ENCODE peak calls at places on chromosome 2, in eight cellular contexts. P, E, H, I, T, N, U and S are unnamed samples.

GRCh38 chr2:173523497-173523896 is 168.8 kb downstream of the CDCA7 start:
- DNase-seq in P (no peak), E (no peak), H (peak; percentile 11), I (no peak), T (no peak), N (no peak), U (no peak), S (no peak)

GRCh38 chr2:12778369-12778768 is 61.6 kb downstream of the TRIB2 start:
- DNase-seq in P (no peak), E (no peak), H (no peak), I (no peak), T (no peak), N (no peak), U (peak; percentile 76), S (no peak)

GRCh38 chr2:102187191-102188150 is 648 bp downstream of the IL1RL2 start:
- DNase-seq in P (peak; percentile 60), E (peak; percentile 23), H (no peak), I (no peak), T (peak; percentile 69), N (peak; percentile 72), U (peak; percentile 69), S (peak; percentile 54)

GRCh38 chr2:131034122-131035051 is 58.9 kb downstream of the FAM168B start:
- DNase-seq in P (no peak), E (no peak), H (no peak), I (no peak), T (peak; percentile 71), N (peak; percentile 71), U (peak; percentile 72), S (peak; percentile 60)

GRCh38 chr2:145094353-145094752 is 574.4 kb upstream of the ZEB2 start:
- DNase-seq in P (no peak), E (no peak), H (no peak), I (no peak), T (no peak), N (no peak), U (no peak), S (no peak)

GRCh38 chr2:189304360-189304759 is 124.8 kb upstream of the COL5A2 start:
- DNase-seq in P (peak; percentile 50), E (no peak), H (no peak), I (no peak), T (no peak), N (no peak), U (no peak), S (peak; percentile 78)

GRCh38 chr2:167981945-167982344 is 265.4 kb downstream of the STK39 start:
- DNase-seq in P (no peak), E (no peak), H (no peak), I (no peak), T (no peak), N (no peak), U (no peak), S (no peak)

GRCh38 chr2:204604061-204604460 is 58.8 kb downstream of the PARD3B start:
- DNase-seq in P (no peak), E (no peak), H (no peak), I (no peak), T (no peak), N (no peak), U (no peak), S (no peak)

GRCh38 chr2:164967781-164968228 is 12.5 kb upstream of the SLC38A11 start:
- DNase-seq in P (no peak), E (no peak), H (no peak), I (no peak), T (no peak), N (no peak), U (peak; percentile 64), S (no peak)

GRCh38 chr2:191296083-191297006 is 51.1 kb downstream of the MYO1B start:
- DNase-seq in P (no peak), E (no peak), H (no peak), I (no peak), T (no peak), N (no peak), U (no peak), S (no peak)

GRCh38 chr2:191299866-191300265 is 54.7 kb downstream of the MYO1B start:
- DNase-seq in P (no peak), E (no peak), H (no peak), I (no peak), T (no peak), N (no peak), U (no peak), S (no peak)

GRCh38 chr2:191298306-191298705 is 53.1 kb downstream of the MYO1B start:
- DNase-seq in P (no peak), E (no peak), H (no peak), I (no peak), T (no peak), N (no peak), U (no peak), S (no peak)

GRCh38 chr2:191297031-191297430 is 51.8 kb downstream of the MYO1B start:
- DNase-seq in P (no peak), E (no peak), H (no peak), I (no peak), T (no peak), N (no peak), U (no peak), S (no peak)

GRCh38 chr2:191299009-191299408 is 53.8 kb downstream of the MYO1B start:
- DNase-seq in P (no peak), E (no peak), H (no peak), I (no peak), T (no peak), N (no peak), U (no peak), S (no peak)
- TF ChIP-seq CTCF in P (peak; percentile 28), E (no peak), H (no peak), I (peak; percentile 46), T (no peak), N (no peak), U (peak; percentile 51), S (no peak)

GRCh38 chr2:121688820-121689219 is 39.6 kb upstream of the CLASP1 start:
- DNase-seq in P (no peak), E (no peak), H (no peak), I (no peak), T (no peak), N (no peak), U (no peak), S (no peak)

GRCh38 chr2:121694398-121695178 is 42.1 kb downstream of the NIFK start:
- DNase-seq in P (no peak), E (no peak), H (no peak), I (no peak), T (no peak), N (no peak), U (no peak), S (no peak)

GRCh38 chr2:121686218-121686617 is 37.0 kb upstream of the CLASP1 start:
- DNase-seq in P (no peak), E (no peak), H (no peak), I (no peak), T (no peak), N (no peak), U (no peak), S (no peak)

GRCh38 chr2:121690095-121690494 is 40.8 kb upstream of the CLASP1 start:
- DNase-seq in P (no peak), E (no peak), H (no peak), I (no peak), T (no peak), N (no peak), U (no peak), S (no peak)

DNA sequence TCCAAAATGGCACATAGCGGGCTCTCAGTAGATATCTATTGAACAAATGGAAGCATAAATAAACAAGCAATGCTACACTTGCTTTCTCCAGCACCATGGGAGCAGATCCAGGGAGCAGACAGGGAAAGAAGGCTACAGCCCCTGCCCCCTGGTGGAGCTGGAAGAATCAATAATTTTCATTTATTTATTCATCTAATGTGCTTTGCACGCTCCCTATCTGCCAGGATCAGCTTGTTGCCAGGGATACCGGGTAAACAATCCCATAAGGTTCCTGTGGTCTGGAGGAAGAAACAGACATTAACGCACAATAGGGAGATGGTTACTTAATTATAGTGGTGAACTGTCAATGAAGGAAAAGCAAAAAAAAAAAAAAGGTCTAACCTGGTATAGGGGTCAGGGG is 40.1 kb upstream of the CLASP1 start:
- DNase-seq in P (no peak), E (no peak), H (no peak), I (no peak), T (no peak), N (peak; percentile 28), U (peak; percentile 40), S (no peak)
- TF ChIP-seq CTCF in P (peak; percentile 36), E (no peak), H (no peak), I (peak; percentile 44), T (no peak), N (peak; percentile 54), U (peak; percentile 38), S (no peak)

DNA sequence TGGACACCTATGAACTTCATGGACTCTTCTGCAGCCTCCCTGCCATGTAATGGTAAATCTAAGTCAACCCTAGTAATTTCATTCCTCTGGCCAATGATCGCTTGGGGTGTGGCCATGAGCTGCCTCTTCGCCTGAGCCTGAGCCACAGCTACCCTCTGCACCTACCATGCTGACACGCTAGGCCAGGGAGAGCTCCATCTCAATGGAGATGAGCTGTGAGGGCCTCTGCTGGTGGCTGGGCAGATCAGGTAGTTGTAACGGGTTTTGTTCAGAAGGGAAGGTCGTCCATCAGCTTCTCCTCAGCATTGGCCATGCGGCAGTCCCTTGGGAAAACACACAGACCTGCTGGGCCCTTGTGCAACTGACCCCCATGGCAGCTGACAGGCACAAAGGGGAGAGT is 24.4 kb downstream of the MPHOSPH10 start:
- DNase-seq in P (no peak), E (peak; percentile 53), H (peak; percentile 53), I (peak; percentile 77), T (no peak), N (peak; percentile 28), U (peak; percentile 57), S (peak; percentile 57)
- TF ChIP-seq CTCF in P (peak; percentile 25), E (peak; percentile 63), H (peak; percentile 53), I (peak; percentile 58), T (no peak), N (no peak), U (peak; percentile 78), S (peak; percentile 7)

DNA sequence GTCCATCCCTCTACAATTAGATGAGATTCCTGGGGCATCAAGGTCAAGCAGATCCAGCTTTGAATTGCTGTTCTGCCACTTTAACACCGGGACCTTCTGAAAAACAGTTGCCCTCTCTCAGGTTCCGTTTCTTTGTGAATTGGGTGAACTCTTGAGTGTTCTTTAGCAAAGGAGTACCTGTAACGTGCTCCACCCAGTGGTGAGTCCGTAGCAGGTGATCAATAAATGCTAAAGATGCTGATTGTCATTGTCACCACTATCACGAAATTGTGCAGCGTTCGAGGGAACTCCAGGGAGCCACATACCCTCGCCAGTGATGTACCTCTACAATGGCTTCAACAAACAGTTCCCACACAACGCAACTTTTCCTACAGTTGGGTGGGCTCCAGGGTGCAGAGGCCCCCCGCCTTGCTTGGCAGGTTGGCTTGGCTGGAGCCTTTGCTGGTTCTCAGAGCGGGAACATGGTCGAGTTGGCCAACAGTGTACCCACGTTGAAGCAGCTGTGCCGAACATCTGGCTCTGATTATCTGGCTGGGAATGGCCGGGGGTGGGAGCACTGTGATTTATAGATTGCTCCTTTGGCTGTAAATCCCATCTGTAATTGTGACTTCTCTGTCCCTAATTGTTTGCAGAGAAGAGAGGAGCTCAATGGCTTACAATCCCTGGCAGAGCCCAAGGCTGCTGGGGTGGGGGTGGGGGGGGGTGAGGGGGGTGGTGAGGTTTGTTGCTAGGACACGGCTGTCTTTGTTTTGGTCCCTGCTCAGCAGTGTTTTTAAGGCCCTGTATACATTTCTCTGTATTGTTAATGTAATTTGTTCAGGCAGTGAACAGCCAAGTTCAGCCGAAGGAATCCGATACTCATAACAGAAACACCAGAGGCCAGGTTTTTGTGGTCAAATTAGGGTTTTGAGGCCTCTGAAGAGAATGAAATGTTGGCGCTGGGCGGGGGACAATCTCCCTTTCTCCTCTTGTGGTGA is 82.2 kb downstream of the TCF7L1 start:
- DNase-seq in P (peak; percentile 37), E (no peak), H (peak; percentile 13), I (no peak), T (no peak), N (no peak), U (peak; percentile 56), S (no peak)
- TF ChIP-seq CTCF in P (peak; percentile 36), E (peak; percentile 16), H (no peak), I (peak; percentile 60), T (no peak), N (no peak), U (peak; percentile 60), S (no peak)

GRCh38 chr2:3062476-3063260 is 314.9 kb downstream of the EIPR1 start:
- DNase-seq in P (no peak), E (no peak), H (no peak), I (no peak), T (no peak), N (no peak), U (no peak), S (no peak)
- TF ChIP-seq CTCF in P (no peak), E (no peak), H (no peak), I (no peak), T (no peak), N (no peak), U (no peak), S (no peak)